ENCODE peak calls at places on chromosome 5, in eight cellular contexts. I, H, G, T, Z, U, J and O are unnamed samples.
A peak's percentile ranks its signal among the peaks of the same experiment; 100 is the strongest.

GRCh38 chr5:148620696-148621095 is 33.6 kb downstream of the HTR4 start:
- DNase-seq in I (no peak), H (no peak), G (peak; percentile 33), T (no peak), Z (peak; percentile 19), U (peak; percentile 13), J (no peak), O (no peak)

GRCh38 chr5:142972064-142972463 is 201.9 kb downstream of the ARHGAP26 start:
- DNase-seq in I (no peak), H (no peak), G (no peak), T (no peak), Z (no peak), U (no peak), J (no peak), O (no peak)

GRCh38 chr5:110917161-110917875 is 154.2 kb upstream of the TSLP start:
- DNase-seq in I (no peak), H (no peak), G (no peak), T (no peak), Z (no peak), U (no peak), J (peak; percentile 69), O (no peak)

GRCh38 chr5:98902733-98903132 is 26.1 kb downstream of the CHD1 start:
- DNase-seq in I (peak; percentile 27), H (no peak), G (no peak), T (peak; percentile 7), Z (no peak), U (no peak), J (peak; percentile 28), O (no peak)

GRCh38 chr5:168549554-168549953 is 20.4 kb downstream of the FBLL1 start:
- DNase-seq in I (no peak), H (no peak), G (no peak), T (no peak), Z (no peak), U (no peak), J (no peak), O (no peak)

GRCh38 chr5:124001216-124001615 is 489.2 kb downstream of the CSNK1G3 start:
- DNase-seq in I (no peak), H (no peak), G (no peak), T (no peak), Z (no peak), U (no peak), J (no peak), O (no peak)

GRCh38 chr5:154205441-154206117 is 15.0 kb downstream of the GALNT10 start:
- DNase-seq in I (no peak), H (no peak), G (no peak), T (no peak), Z (no peak), U (no peak), J (no peak), O (no peak)

GRCh38 chr5:133564921-133565565 is 47.3 kb downstream of the FSTL4 start:
- DNase-seq in I (no peak), H (no peak), G (no peak), T (no peak), Z (no peak), U (no peak), J (no peak), O (no peak)

GRCh38 chr5:170630711-170631141 is 126.9 kb downstream of the KCNIP1 start:
- DNase-seq in I (no peak), H (no peak), G (no peak), T (peak; percentile 41), Z (no peak), U (no peak), J (no peak), O (no peak)